ENCODE peak calls at places on chromosomes 2 and 18, in four cellular contexts. L, H, J and O are unnamed samples.

GRCh38 chr2:112959109-112959591 is 18.7 kb upstream of the IL36G start:
- DNase-seq in L (no peak), H (no peak), J (no peak), O (no peak)

GRCh38 chr2:2097549-2097948 is 233.5 kb downstream of the MYT1L start:
- DNase-seq in L (no peak), H (no peak), J (no peak), O (no peak)

GRCh38 chr2:228181098-228182019 is at the start of gene SPHKAP:
- DNase-seq in L (no peak), H (peak), J (no peak), O (no peak)

GRCh38 chr2:199100326-199101110 is 357.2 kb downstream of the SATB2 start:
- DNase-seq in L (no peak), H (no peak), J (no peak), O (no peak)

GRCh38 chr2:5740853-5741252 is 48.7 kb downstream of the SOX11 start:
- DNase-seq in L (no peak), H (no peak), J (no peak), O (no peak)

GRCh38 chr2:228474466-228474865 is 293.0 kb upstream of the SPHKAP start:
- DNase-seq in L (no peak), H (no peak), J (no peak), O (no peak)

GRCh38 chr18:59994357-59994756 is 94.6 kb downstream of the PMAIP1 start:
- DNase-seq in L (no peak), H (no peak), J (no peak), O (no peak)

GRCh38 chr2:10448208-10448645 is at the start of gene ODC1:
- DNase-seq in L (peak), H (peak), J (peak), O (peak)

GRCh38 chr2:238098854-238099708 is 1.1 kb upstream of the ESPNL start:
- DNase-seq in L (no peak), H (no peak), J (no peak), O (no peak)

GRCh38 chr2:39411186-39411944 is 25.7 kb downstream of the MAP4K3 start:
- DNase-seq in L (no peak), H (no peak), J (no peak), O (no peak)

GRCh38 chr18:23058746-23059440 is 76.4 kb upstream of the CABLES1 start:
- DNase-seq in L (no peak), H (no peak), J (no peak), O (no peak)

GRCh38 chr2:230982126-230982525 is 13.8 kb upstream of the SPATA3 start:
- DNase-seq in L (peak), H (no peak), J (no peak), O (no peak)

GRCh38 chr18:46034230-46034629 is 37.8 kb downstream of the PSTPIP2 start:
- DNase-seq in L (no peak), H (no peak), J (no peak), O (no peak)

GRCh38 chr2:24972315-24972958 is 682 bp upstream of the DNAJC27 start:
- DNase-seq in L (peak), H (peak), J (peak), O (peak)